ENCODE peak calls at places on chromosomes 11 and 22, in ten cellular contexts. B is kidney; Y is CD8-positive, alpha-beta T cell; R is HCT116; F is body of pancreas; C is pancreas; A is PC-9; V is sigmoid colon; X is stomach; D is adrenal gland. Q is an unnamed sample.
A peak's percentile ranks its signal among the peaks of the same experiment; 100 is the strongest.

GRCh38 chr11:78319453-78319955 is 98.1 kb downstream of the GAB2 start:
- DNase-seq in D (no peak), V (peak; percentile 79), A (no peak), B (no peak), F (no peak), C (no peak), Y (no peak), R (no peak), X (no peak), Q (no peak)

GRCh38 chr11:40030867-40031266 is 1428.6 kb downstream of the LRRC4C start:
- DNase-seq in D (no peak), A (no peak), F (no peak), X (no peak), R (no peak), C (no peak), B (no peak), Y (no peak), V (no peak), Q (no peak)

GRCh38 chr11:9028591-9028990 is 24.8 kb upstream of the NRIP3 start:
- DNase-seq in R (no peak), V (no peak), A (no peak), F (no peak), B (no peak), C (no peak), D (no peak), Y (no peak), X (no peak), Q (no peak)

GRCh38 chr11:990101-990500 is 46.4 kb downstream of the MUC6 start:
- DNase-seq in X (no peak), C (no peak), D (no peak), R (no peak), F (no peak), A (no peak), B (no peak), Y (no peak), V (peak; percentile 63), Q (no peak)

GRCh38 chr22:46678785-46679700 is 58.9 kb downstream of the GRAMD4 start:
- DNase-seq in C (no peak), Y (no peak), D (no peak), V (no peak), B (no peak), A (no peak), X (no peak), F (no peak), R (no peak), Q (no peak)

GRCh38 chr11:31799794-31800397 is 11.2 kb downstream of the PAX6 start:
- DNase-seq in D (no peak), C (no peak), R (no peak), V (no peak), F (no peak), X (no peak), Y (no peak), A (no peak), B (no peak), Q (no peak)

GRCh38 chr22:47307812-47308211 is 545.4 kb downstream of the TBC1D22A start:
- DNase-seq in X (no peak), C (no peak), F (no peak), Y (no peak), R (no peak), A (no peak), V (no peak), B (no peak), D (peak; percentile 3), Q (no peak)

GRCh38 chr22:44070029-44070428 is 45.9 kb downstream of the PARVB start:
- DNase-seq in X (no peak), Y (no peak), A (no peak), V (no peak), C (no peak), D (no peak), B (no peak), F (no peak), R (no peak), Q (no peak)

GRCh38 chr11:68775951-68776388 is 24.6 kb upstream of the TESMIN start:
- DNase-seq in D (no peak), Y (no peak), B (no peak), R (peak; percentile 18), A (peak; percentile 97), C (no peak), V (no peak), X (no peak), F (no peak), Q (no peak)

GRCh38 chr11:11426226-11426915 is 73.3 kb upstream of the CSNK2A3 start:
- DNase-seq in V (no peak), X (no peak), B (no peak), F (no peak), A (no peak), C (no peak), R (no peak), Y (no peak), D (no peak), Q (no peak)

GRCh38 chr11:74479340-74480123 is 12.2 kb upstream of the KCNE3 start:
- DNase-seq in B (no peak), F (no peak), A (no peak), C (no peak), R (no peak), Y (no peak), X (no peak), V (no peak), D (no peak), Q (no peak)

GRCh38 chr11:88175707-88176066 is 444 bp upstream of the RAB38 start:
- DNase-seq in C (no peak), V (no peak), B (peak; percentile 26), D (no peak), X (no peak), Y (no peak), A (peak; percentile 48), R (no peak), F (peak; percentile 5), Q (no peak)

GRCh38 chr11:18322818-18323570 is 627 bp downstream of the GTF2H1 start:
- DNase-seq in A (no peak), R (no peak), V (no peak), Y (no peak), C (no peak), X (no peak), F (no peak), D (no peak), B (no peak), Q (no peak)

GRCh38 chr11:125164422-125165110 is at the start of gene PKNOX2:
- DNase-seq in V (peak; percentile 92), F (peak; percentile 72), X (peak; percentile 73), Y (peak; percentile 65), R (peak; percentile 3), C (peak; percentile 65), A (no peak), D (peak; percentile 77), B (peak; percentile 91), Q (peak; percentile 82)

GRCh38 chr11:123742334-123742733 is 874 bp upstream of the ZNF202 start:
- DNase-seq in A (no peak), B (no peak), X (no peak), V (no peak), D (no peak), R (no peak), C (no peak), Y (no peak), F (no peak), Q (no peak)

GRCh38 chr22:22881116-22882032 is 6.2 kb upstream of the IGLL5 start:
- DNase-seq in A (no peak), Y (peak; percentile 49), V (no peak), R (no peak), C (no peak), F (no peak), B (peak; percentile 31), D (peak; percentile 61), X (no peak), Q (no peak)
- H3K4me1 ChIP-seq in A (no peaks in the 10 kb centered on the region), Y (no peaks in the 10 kb centered on the region), V (no peaks in the 10 kb centered on the region), R (no peaks in the 10 kb centered on the region), C (no peaks in the 10 kb centered on the region), F (no peaks in the 10 kb centered on the region), B (no peaks in the 10 kb centered on the region), D (no peaks in the 10 kb centered on the region), X (no peaks in the 10 kb centered on the region), Q (no peaks in the 10 kb centered on the region)

DNA sequence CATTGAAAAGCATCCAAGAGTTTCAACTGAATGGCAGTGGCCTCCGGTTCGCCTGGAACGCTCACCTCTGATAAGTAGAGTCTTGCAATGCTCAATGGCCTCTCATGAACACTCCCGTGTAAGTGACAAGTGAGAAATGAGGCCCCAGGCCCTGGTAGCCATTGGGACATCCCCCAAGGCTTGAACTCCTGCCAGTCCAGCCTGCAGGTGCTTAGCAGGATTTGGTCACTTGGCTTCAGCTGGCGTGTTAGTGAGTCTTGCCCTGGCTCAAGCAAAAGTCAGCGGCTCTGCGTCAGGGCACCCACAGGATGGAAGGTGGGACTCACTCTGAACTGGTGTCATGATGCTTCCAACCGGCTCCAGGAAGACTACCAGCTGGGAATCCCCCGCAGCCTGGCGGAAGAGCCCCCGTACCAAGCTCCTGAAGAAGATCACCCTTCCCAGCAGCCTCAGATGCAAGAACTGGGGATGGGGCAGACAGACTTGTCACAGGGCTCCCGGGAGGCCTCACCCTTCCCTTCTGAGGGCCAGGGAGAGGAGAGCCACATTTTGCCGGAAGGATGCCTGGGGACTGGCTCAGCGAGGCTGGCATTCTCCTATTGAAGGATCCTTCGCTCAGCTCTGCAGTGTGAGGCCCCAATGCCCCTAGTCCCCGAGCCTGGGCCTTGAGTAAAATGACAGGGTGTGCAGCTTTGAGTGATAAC is 19.3 kb downstream of the MB start:
- DNase-seq in A (no peak), C (no peak), V (no peak), Y (no peak), F (peak; percentile 73), R (no peak), X (no peak), D (no peak), B (peak; percentile 49), Q (peak; percentile 53)
- H3K27ac ChIP-seq in A (no peak overlapping the region), C (no peak overlapping the region), V (peak overlapping the region; percentile 73), Y (no peak overlapping the region), F (peak overlapping the region; percentile 33), R (no peak overlapping the region), X (no peak overlapping the region), D (no peak overlapping the region), B (no peak overlapping the region), Q (peak overlapping the region; percentile 90)

GRCh38 chr11:96054870-96055705 is 131.2 kb upstream of the MTMR2 start:
- DNase-seq in X (no peak), Y (no peak), B (no peak), F (no peak), C (no peak), V (no peak), A (peak; percentile 50), R (peak; percentile 27), D (no peak), Q (no peak)
- TF ChIP-seq CTCF in X (peak; percentile 57), Y (peak; percentile 67), B (peak; percentile 58), F (peak; percentile 63), C (peak; percentile 42), V (peak; percentile 30), A (peak; percentile 79), R (peak; percentile 65), D (peak; percentile 77), Q (peak; percentile 77)

GRCh38 chr22:21067075-21067900 is 21.5 kb downstream of the LRRC74B start:
- DNase-seq in R (no peak), A (no peak), X (no peak), F (no peak), C (no peak), V (peak; percentile 53), Y (no peak), B (no peak), D (no peak), Q (no peak)
- H3K4me1 ChIP-seq in R (no peaks in the 10 kb centered on the region), A (no peaks in the 10 kb centered on the region), X (no peaks in the 10 kb centered on the region), F (no peaks in the 10 kb centered on the region), C (no peaks in the 10 kb centered on the region), V (no peaks in the 10 kb centered on the region), Y (no peaks in the 10 kb centered on the region), B (peaks cover 3% of the 10 kb centered on the region), D (no peaks in the 10 kb centered on the region), Q (peaks cover 5% of the 10 kb centered on the region)

Q was measured in left ventricle myocardium inferior.